ENCODE peak calls at places on chromosomes 6 and 20, in seven cellular contexts. D, T, P, N, V, E and X are unnamed samples.
A peak's percentile ranks its signal among the peaks of the same experiment; 100 is the strongest.

GRCh38 chr6:42251500-42251899 is 33.8 kb upstream of the MRPS10 start:
- DNase-seq in V (no peak), N (no peak), P (no peak), T (no peak), D (no peak), E (no peak), X (no peak)

GRCh38 chr6:137818440-137818839 is 48.6 kb upstream of the TNFAIP3 start:
- DNase-seq in E (no peak), V (no peak), N (no peak), P (no peak), T (no peak), D (no peak), X (no peak)

GRCh38 chr20:57934007-57934805 is 224.4 kb upstream of the PMEPA1 start:
- DNase-seq in D (no peak), P (no peak), N (no peak), V (no peak), E (no peak), T (no peak), X (no peak)

GRCh38 chr6:209432-210103 is 82.7 kb upstream of the DUSP22 start:
- DNase-seq in D (no peak), N (no peak), E (no peak), P (no peak), V (no peak), T (no peak), X (no peak)

GRCh38 chr6:21000391-21000801 is 466.1 kb downstream of the CDKAL1 start:
- DNase-seq in T (no peak), N (no peak), D (no peak), V (no peak), E (no peak), P (no peak), X (no peak)

GRCh38 chr6:55174211-55175013 is at the start of gene HCRTR2:
- DNase-seq in E (no peak), T (no peak), V (no peak), N (no peak), P (no peak), D (no peak), X (no peak)

GRCh38 chr6:53244958-53245357 is 96.3 kb upstream of the GCM1 start:
- DNase-seq in D (no peak), T (no peak), V (no peak), E (no peak), N (no peak), P (no peak), X (no peak)

GRCh38 chr6:13303668-13304017 is 24.7 kb downstream of the TBC1D7 start:
- DNase-seq in T (peak; percentile 45), P (peak; percentile 28), N (peak; percentile 91), D (peak; percentile 87), V (no peak), E (no peak), X (peak; percentile 87)

GRCh38 chr6:919499-919898 is 226.6 kb upstream of the EXOC2 start:
- DNase-seq in E (no peak), N (no peak), P (no peak), D (no peak), V (no peak), T (no peak), X (no peak)

GRCh38 chr6:157469378-157469777 is 88.4 kb downstream of the ZDHHC14 start:
- DNase-seq in E (no peak), P (no peak), D (no peak), T (no peak), N (no peak), V (no peak), X (no peak)

GRCh38 chr20:14337400-14338171 is at the start of gene FLRT3:
- DNase-seq in E (peak; percentile 97), P (peak; percentile 83), D (peak; percentile 80), T (peak; percentile 86), V (peak; percentile 69), N (peak; percentile 66), X (peak; percentile 88)

GRCh38 chr20:57205625-57206219 is 60.7 kb downstream of the BMP7 start:
- DNase-seq in T (no peak), E (peak; percentile 20), V (no peak), P (no peak), D (no peak), N (no peak), X (no peak)

GRCh38 chr6:39204646-39205244 is 24.5 kb downstream of the KCNK5 start:
- DNase-seq in P (no peak), D (no peak), N (no peak), E (no peak), V (no peak), T (no peak), X (no peak)

GRCh38 chr6:145276746-145277145 is 458.6 kb downstream of the EPM2A start:
- DNase-seq in N (no peak), D (no peak), T (no peak), V (no peak), P (no peak), E (no peak), X (no peak)

GRCh38 chr20:40251284-40251932 is 437.6 kb downstream of the MAFB start:
- DNase-seq in V (no peak), E (peak; percentile 23), D (no peak), N (no peak), P (no peak), T (no peak), X (no peak)

GRCh38 chr6:45426251-45426650 is 48.5 kb upstream of the SUPT3H start:
- DNase-seq in D (no peak), E (no peak), T (no peak), P (no peak), V (no peak), N (no peak), X (no peak)

GRCh38 chr20:44742304-44743079 is 3.2 kb upstream of the KCNK15 start:
- DNase-seq in T (no peak), V (no peak), E (no peak), N (no peak), P (no peak), D (no peak), X (no peak)

GRCh38 chr6:164010446-164011071 is 596.0 kb downstream of the QKI start:
- DNase-seq in T (no peak), D (no peak), N (no peak), V (no peak), P (no peak), E (no peak), X (no peak)

GRCh38 chr6:129717287-129717686 is 7.3 kb upstream of the ARHGAP18 start:
- DNase-seq in E (no peak), V (no peak), T (no peak), N (no peak), P (no peak), D (no peak), X (no peak)

GRCh38 chr6:90233994-90234393 is 62.6 kb downstream of the BACH2 start:
- DNase-seq in E (no peak), T (no peak), P (no peak), V (no peak), D (no peak), N (no peak), X (no peak)

GRCh38 chr6:150029749-150030148 is 4.4 kb upstream of the RAET1L start:
- DNase-seq in E (no peak), D (no peak), T (no peak), V (no peak), P (no peak), N (no peak), X (no peak)

GRCh38 chr20:37270586-37271420 is 9.2 kb upstream of the GHRH start:
- DNase-seq in T (no peak), D (no peak), E (no peak), P (no peak), N (no peak), V (no peak), X (no peak)

GRCh38 chr6:13760948-13761347 is 49.3 kb upstream of the RANBP9 start:
- DNase-seq in V (no peak), E (no peak), D (no peak), P (no peak), N (no peak), T (peak; percentile 49), X (peak; percentile 60)

GRCh38 chr20:63859166-63859699 is 2.1 kb upstream of the ABHD16B start:
- DNase-seq in P (no peak), V (no peak), D (no peak), T (no peak), E (no peak), N (no peak), X (no peak)

GRCh38 chr6:109506841-109507240 is 23.8 kb upstream of the ZBTB24 start:
- DNase-seq in N (no peak), P (no peak), V (no peak), T (no peak), D (no peak), E (no peak), X (no peak)

GRCh38 chr20:56716806-56717205 is 87.7 kb downstream of the TFAP2C start:
- DNase-seq in V (no peak), P (no peak), D (no peak), T (no peak), E (no peak), N (no peak), X (no peak)

GRCh38 chr6:134911532-134911931 is 38.4 kb downstream of the ALDH8A1 start:
- DNase-seq in D (no peak), E (no peak), N (no peak), P (no peak), T (no peak), V (no peak), X (no peak)

GRCh38 chr6:35973670-35974222 is 50.7 kb downstream of the SLC26A8 start:
- DNase-seq in T (no peak), V (no peak), D (no peak), P (no peak), N (no peak), E (no peak), X (no peak)

GRCh38 chr6:128515550-128516513 is 4.6 kb downstream of the PTPRK start:
- DNase-seq in T (no peak), V (no peak), P (no peak), D (no peak), E (no peak), N (no peak), X (no peak)

GRCh38 chr6:122459240-122459639 is 12.4 kb downstream of the SERINC1 start:
- DNase-seq in D (no peak), T (no peak), N (no peak), E (no peak), P (no peak), V (no peak), X (no peak)
- H3K4me3 ChIP-seq in D (no peak overlapping the region), T (no peak overlapping the region), N (no peak overlapping the region), E (no peak overlapping the region), P (no peak overlapping the region), V (no peak overlapping the region), X (no peak overlapping the region)

GRCh38 chr20:3783068-3783489 is 1.8 kb upstream of the SPEF1 start:
- DNase-seq in N (no peak), D (no peak), V (no peak), P (no peak), T (no peak), E (no peak), X (no peak)
- TF ChIP-seq POLR2A in N (no peak), D (no peak), V (no peak), P (no peak), T (no peak), E (no peak), X (no peak)

DNA sequence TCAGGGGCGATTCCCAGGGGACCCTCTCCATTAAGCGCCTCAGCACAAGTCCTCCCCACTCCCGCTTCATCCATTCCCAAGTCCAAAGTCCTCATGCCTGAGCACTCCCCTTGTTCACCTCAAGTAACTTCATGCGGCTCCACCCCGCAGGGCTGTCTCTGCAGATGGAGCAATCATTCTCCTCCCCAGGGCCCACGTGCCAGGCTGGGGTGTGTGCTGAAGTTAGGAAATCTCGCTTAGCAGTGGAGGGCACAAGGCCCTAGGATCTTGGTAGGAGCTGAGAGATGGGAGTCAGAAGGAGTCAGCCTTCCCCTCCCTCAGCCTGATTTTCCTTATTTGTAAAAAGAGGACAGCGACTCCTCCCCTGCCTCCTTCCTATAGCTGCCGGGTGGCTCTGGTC is 3.5 kb downstream of the TGM3 start:
- DNase-seq in E (peak; percentile 58), D (no peak), N (peak; percentile 51), T (no peak), V (no peak), P (peak; percentile 22), X (no peak)
- H3K4me3 ChIP-seq in E (no peak overlapping the region), D (no peak overlapping the region), N (no peak overlapping the region), T (no peak overlapping the region), V (no peak overlapping the region), P (no peak overlapping the region), X (no peak overlapping the region)

GRCh38 chr20:35720165-35721123 is 21.2 kb downstream of the ROMO1 start:
- DNase-seq in V (no peak), T (no peak), N (no peak), P (no peak), E (no peak), D (no peak), X (no peak)
- TF ChIP-seq POLR2A in V (no peak), T (no peak), N (no peak), P (no peak), E (no peak), D (no peak), X (no peak)